ENCODE peak calls at places on chromosomes 5 and 9, in nine cellular contexts. U is SHP77 treated with DMSO at 0.1 percent for 48 hours; P is natural killer cell; C is GM23248; D is central memory CD8-positive, alpha-beta T cell; I is aorta; F is NCI-H82; Y is AG08396; K is fibroblast of the aortic adventitia. V is an unnamed sample.

GRCh38 chr9:70600479-70600878 is 186.0 kb upstream of the KLF9 start:
- DNase-seq in U (no peak), P (no peak), C (peak), D (no peak), I (peak), F (peak), Y (no peak), K (peak), V (no peak)

GRCh38 chr9:128409450-128409849 is 11.2 kb upstream of the CERCAM start:
- DNase-seq in U (no peak), P (no peak), C (no peak), D (no peak), I (no peak), F (no peak), Y (no peak), K (no peak), V (no peak)

GRCh38 chr9:6686396-6686795 is 40.9 kb upstream of the GLDC start:
- DNase-seq in U (no peak), P (no peak), C (peak), D (no peak), I (no peak), F (no peak), Y (peak), K (peak), V (no peak)

GRCh38 chr5:152142845-152143469 is 218.3 kb upstream of the GLRA1 start:
- DNase-seq in U (peak), P (peak), C (peak), D (peak), I (peak), F (peak), Y (peak), K (peak), V (peak)

GRCh38 chr5:132263548-132264261 is 6.2 kb downstream of the PDLIM4 start:
- DNase-seq in U (no peak), P (no peak), C (peak), D (no peak), I (peak), F (no peak), Y (peak), K (peak), V (no peak)

GRCh38 chr9:93231121-93231694 is 47.3 kb downstream of the WNK2 start:
- DNase-seq in U (no peak), P (no peak), C (no peak), D (no peak), I (peak), F (no peak), Y (no peak), K (no peak), V (peak)

GRCh38 chr9:137823986-137824771 is 53.4 kb upstream of the CACNA1B start:
- DNase-seq in U (no peak), P (no peak), C (no peak), D (no peak), I (no peak), F (no peak), Y (no peak), K (no peak), V (no peak)

GRCh38 chr5:73907164-73907563 is 281.2 kb downstream of the ARHGEF28 start:
- DNase-seq in U (no peak), P (no peak), C (no peak), D (no peak), I (no peak), F (no peak), Y (no peak), K (no peak), V (no peak)

GRCh38 chr9:137174722-137175293 is 3.0 kb upstream of the TMEM210 start:
- DNase-seq in U (no peak), P (no peak), C (no peak), D (no peak), I (no peak), F (no peak), Y (no peak), K (no peak), V (no peak)

GRCh38 chr5:142143878-142144277 is 35.3 kb downstream of the NDFIP1 start:
- DNase-seq in U (no peak), P (no peak), C (peak), D (no peak), I (no peak), F (peak), Y (peak), K (peak), V (no peak)

GRCh38 chr5:27315541-27316282 is 277.3 kb upstream of the CDH9 start:
- DNase-seq in U (no peak), P (no peak), C (peak), D (no peak), I (no peak), F (no peak), Y (no peak), K (peak), V (no peak)

GRCh38 chr9:87662808-87663528 is 63.0 kb upstream of the CTSL start:
- DNase-seq in U (no peak), P (no peak), C (peak), D (no peak), I (peak), F (peak), Y (peak), K (peak), V (peak)

GRCh38 chr5:37723147-37723961 is 116.5 kb downstream of the GDNF start:
- DNase-seq in U (no peak), P (no peak), C (peak), D (no peak), I (no peak), F (peak), Y (no peak), K (no peak), V (no peak)

GRCh38 chr5:107381189-107381856 is 289.4 kb downstream of the EFNA5 start:
- DNase-seq in U (peak), P (no peak), C (peak), D (no peak), I (no peak), F (peak), Y (peak), K (peak), V (no peak)

V was measured in mucosa of descending colon.